ENCODE peak calls at places on chromosomes 1 and 21, in four cellular contexts. One of them, this sample, is unnamed.

GRCh38 chr1:110674337-110675059 is at the start of gene KCNA3:
- DNase-seq in GM12878: no peak
- DNase-seq in K562: no peak
- DNase-seq in HepG2: no peak
- DNase-seq in this sample: no peak

GRCh38 chr1:94339229-94339927 is 78.8 kb upstream of the ABCD3 start:
- DNase-seq in K562: no peak
- DNase-seq in GM12878: no peak
- DNase-seq in HepG2: no peak
- DNase-seq in this sample: no peak

GRCh38 chr21:42258150-42258884 is 39.4 kb downstream of the ABCG1 start:
- DNase-seq in GM12878: no peak
- DNase-seq in K562: peak
- DNase-seq in HepG2: peak
- DNase-seq in this sample: peak

GRCh38 chr21:16742116-16742515 is 770.7 kb upstream of the CXADR start:
- DNase-seq in K562: no peak
- DNase-seq in HepG2: no peak
- DNase-seq in GM12878: no peak
- DNase-seq in this sample: no peak

GRCh38 chr1:25100151-25100841 is 132.0 kb downstream of the SYF2 start:
- DNase-seq in GM12878: no peak
- DNase-seq in K562: no peak
- DNase-seq in HepG2: no peak
- DNase-seq in this sample: no peak

GRCh38 chr1:230186003-230186863 is 119.2 kb downstream of the GALNT2 start:
- DNase-seq in K562: peak
- DNase-seq in GM12878: no peak
- DNase-seq in HepG2: peak
- DNase-seq in this sample: peak

GRCh38 chr1:15080328-15081033 is 73.1 kb upstream of the TMEM51 start:
- DNase-seq in K562: no peak
- DNase-seq in HepG2: no peak
- DNase-seq in GM12878: no peak
- DNase-seq in this sample: no peak

GRCh38 chr1:51966559-51966958 is 23.9 kb downstream of the RAB3B start:
- DNase-seq in K562: no peak
- DNase-seq in GM12878: no peak
- DNase-seq in HepG2: no peak
- DNase-seq in this sample: no peak

GRCh38 chr1:162639718-162640117 is 7.5 kb downstream of the DDR2 start:
- DNase-seq in GM12878: no peak
- DNase-seq in K562: no peak
- DNase-seq in HepG2: no peak
- DNase-seq in this sample: no peak

GRCh38 chr1:240947438-240948224 is 335.7 kb upstream of the GREM2 start:
- DNase-seq in HepG2: no peak
- DNase-seq in GM12878: no peak
- DNase-seq in K562: no peak
- DNase-seq in this sample: no peak

GRCh38 chr1:42742141-42742540 is 2.1 kb upstream of the CLDN19 start:
- DNase-seq in K562: no peak
- DNase-seq in GM12878: no peak
- DNase-seq in HepG2: no peak
- DNase-seq in this sample: no peak

GRCh38 chr1:38932496-38933014 is 9.1 kb downstream of the RHBDL2 start:
- DNase-seq in GM12878: no peak
- DNase-seq in K562: no peak
- DNase-seq in HepG2: no peak
- DNase-seq in this sample: no peak

GRCh38 chr1:226002667-226003501 is 3.7 kb upstream of the SDE2 start:
- DNase-seq in GM12878: no peak
- DNase-seq in HepG2: no peak
- DNase-seq in K562: peak
- DNase-seq in this sample: peak

GRCh38 chr21:38902608-38903445 is 97.1 kb downstream of the ETS2 start:
- DNase-seq in GM12878: no peak
- DNase-seq in HepG2: no peak
- DNase-seq in K562: no peak
- DNase-seq in this sample: no peak

GRCh38 chr21:19400223-19400770 is 996.7 kb upstream of the TMPRSS15 start:
- DNase-seq in K562: no peak
- DNase-seq in GM12878: no peak
- DNase-seq in HepG2: no peak
- DNase-seq in this sample: no peak

GRCh38 chr1:42484382-42484781 is 21.3 kb downstream of the CCDC30 start:
- DNase-seq in HepG2: peak
- DNase-seq in GM12878: no peak
- DNase-seq in K562: no peak
- DNase-seq in this sample: no peak

GRCh38 chr1:62989497-62989896 is 205.6 kb downstream of the ATG4C start:
- DNase-seq in K562: no peak
- DNase-seq in GM12878: no peak
- DNase-seq in HepG2: peak
- DNase-seq in this sample: peak
- TF ChIP-seq USF2 in K562: no peak
- TF ChIP-seq USF2 in GM12878: no peak
- TF ChIP-seq USF2 in HepG2: no peak
- TF ChIP-seq USF2 in this sample: no peak

GRCh38 chr1:67005068-67005467 is 48.9 kb downstream of the SLC35D1 start:
- DNase-seq in GM12878: no peak
- DNase-seq in HepG2: no peak
- DNase-seq in K562: no peak
- DNase-seq in this sample: no peak
- TF ChIP-seq MYC in GM12878: no peak
- TF ChIP-seq MYC in HepG2: no peak
- TF ChIP-seq MYC in K562: no peak
- TF ChIP-seq MYC in this sample: no peak

DNA sequence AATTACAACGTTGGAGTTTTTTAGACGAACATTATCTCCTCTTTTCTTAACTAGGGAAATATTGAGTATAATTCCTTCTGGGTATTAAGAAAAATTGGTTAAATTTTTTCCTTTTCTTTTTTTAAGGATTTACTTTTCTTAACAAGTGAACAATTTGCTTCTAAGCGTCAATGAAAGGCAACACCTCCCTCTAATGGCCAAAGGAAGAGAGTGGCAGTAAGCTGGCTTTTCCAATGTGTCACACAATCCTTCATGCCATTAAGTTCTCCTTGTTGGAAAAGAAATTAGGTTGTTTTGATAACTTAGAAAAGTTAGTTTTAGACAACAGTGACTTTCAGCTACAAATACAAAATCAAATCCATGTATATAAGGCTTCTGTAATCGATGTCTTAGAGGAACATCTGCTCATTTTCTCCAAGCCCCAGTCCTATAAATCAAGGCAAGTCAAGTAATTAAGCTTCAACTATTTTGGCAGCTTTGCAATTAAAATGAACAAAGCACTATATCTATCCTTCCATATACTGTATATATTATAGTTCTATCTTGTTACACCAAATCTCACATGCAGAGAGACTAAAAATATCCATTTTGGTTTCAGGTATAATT is 62.8 kb downstream of the EDEM3 start:
- DNase-seq in K562: no peak
- DNase-seq in HepG2: peak
- DNase-seq in GM12878: no peak
- DNase-seq in this sample: peak
- TF ChIP-seq USF2 in K562: no peak
- TF ChIP-seq USF2 in HepG2: no peak
- TF ChIP-seq USF2 in GM12878: no peak
- TF ChIP-seq USF2 in this sample: no peak

GRCh38 chr1:165650981-165651625 is 20.1 kb downstream of the MGST3 start:
- DNase-seq in K562: no peak
- DNase-seq in GM12878: no peak
- DNase-seq in HepG2: no peak
- DNase-seq in this sample: peak

GRCh38 chr1:165648919-165649572 is 18.0 kb downstream of the MGST3 start:
- DNase-seq in GM12878: no peak
- DNase-seq in K562: no peak
- DNase-seq in HepG2: no peak
- DNase-seq in this sample: no peak

GRCh38 chr1:165647517-165647916 is 16.5 kb downstream of the MGST3 start:
- DNase-seq in K562: no peak
- DNase-seq in HepG2: no peak
- DNase-seq in GM12878: no peak
- DNase-seq in this sample: no peak

GRCh38 chr1:165645654-165646366 is 14.8 kb downstream of the MGST3 start:
- DNase-seq in K562: peak
- DNase-seq in HepG2: peak
- DNase-seq in GM12878: no peak
- DNase-seq in this sample: peak

DNA sequence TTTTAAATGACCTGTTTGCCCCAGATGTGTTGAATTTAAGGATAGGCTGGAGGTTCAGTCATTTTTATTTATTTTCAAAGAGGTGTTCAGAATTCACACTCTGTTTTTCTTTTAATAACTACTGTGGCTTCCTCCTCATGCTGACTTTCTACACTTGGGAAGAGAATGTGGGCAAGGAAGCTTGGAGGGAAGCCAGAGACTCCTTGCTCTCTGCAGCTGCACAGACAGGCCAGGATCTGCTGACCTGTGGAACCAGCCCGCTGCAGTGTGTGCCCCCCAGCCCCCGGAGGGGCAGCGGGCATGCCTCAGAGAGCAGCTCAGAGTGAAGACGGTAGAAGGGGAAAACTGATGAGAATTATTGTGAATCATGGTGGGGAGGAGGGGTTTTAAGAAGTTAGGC is 16.9 kb downstream of the MGST3 start:
- DNase-seq in GM12878: no peak
- DNase-seq in HepG2: no peak
- DNase-seq in K562: no peak
- DNase-seq in this sample: no peak
- TF ChIP-seq MYC in GM12878: no peak
- TF ChIP-seq MYC in HepG2: no peak
- TF ChIP-seq MYC in K562: no peak
- TF ChIP-seq MYC in this sample: no peak

GRCh38 chr1:172485626-172486025 is 41.8 kb upstream of the PIGC start:
- DNase-seq in K562: no peak
- DNase-seq in GM12878: no peak
- DNase-seq in HepG2: no peak
- DNase-seq in this sample: no peak

GRCh38 chr1:172487550-172487949 is 43.7 kb upstream of the PIGC start:
- DNase-seq in HepG2: no peak
- DNase-seq in GM12878: no peak
- DNase-seq in K562: no peak
- DNase-seq in this sample: no peak

GRCh38 chr1:172484252-172484651 is 40.4 kb upstream of the PIGC start:
- DNase-seq in GM12878: no peak
- DNase-seq in HepG2: no peak
- DNase-seq in K562: no peak
- DNase-seq in this sample: no peak

GRCh38 chr1:172489847-172490246 is 43.1 kb upstream of the SUCO start:
- DNase-seq in GM12878: no peak
- DNase-seq in HepG2: no peak
- DNase-seq in K562: no peak
- DNase-seq in this sample: no peak

GRCh38 chr1:172486805-172487454 is 43.1 kb upstream of the PIGC start:
- DNase-seq in HepG2: no peak
- DNase-seq in K562: no peak
- DNase-seq in GM12878: no peak
- DNase-seq in this sample: no peak
- TF ChIP-seq USF2 in HepG2: no peak
- TF ChIP-seq USF2 in K562: no peak
- TF ChIP-seq USF2 in GM12878: no peak
- TF ChIP-seq USF2 in this sample: no peak

GRCh38 chr1:1419812-1420653 is 1.0 kb downstream of the ANKRD65 start:
- DNase-seq in K562: no peak
- DNase-seq in GM12878: no peak
- DNase-seq in HepG2: no peak
- DNase-seq in this sample: no peak
- TF ChIP-seq MYC in K562: no peak
- TF ChIP-seq MYC in GM12878: no peak
- TF ChIP-seq MYC in HepG2: no peak
- TF ChIP-seq MYC in this sample: no peak

GRCh38 chr1:180926164-180926981 is 13.7 kb downstream of the KIAA1614 start:
- DNase-seq in HepG2: no peak
- DNase-seq in K562: no peak
- DNase-seq in GM12878: no peak
- DNase-seq in this sample: no peak

GRCh38 chr1:180929389-180929788 is 16.7 kb downstream of the KIAA1614 start:
- DNase-seq in K562: no peak
- DNase-seq in GM12878: no peak
- DNase-seq in HepG2: peak
- DNase-seq in this sample: no peak

GRCh38 chr1:180928272-180929230 is 15.9 kb downstream of the KIAA1614 start:
- DNase-seq in GM12878: no peak
- DNase-seq in HepG2: peak
- DNase-seq in K562: no peak
- DNase-seq in this sample: no peak

GRCh38 chr1:180927348-180927747 is 14.7 kb downstream of the KIAA1614 start:
- DNase-seq in HepG2: peak
- DNase-seq in K562: no peak
- DNase-seq in GM12878: no peak
- DNase-seq in this sample: no peak

GRCh38 chr1:180927841-180928240 is 15.1 kb downstream of the KIAA1614 start:
- DNase-seq in K562: no peak
- DNase-seq in HepG2: no peak
- DNase-seq in GM12878: no peak
- DNase-seq in this sample: no peak
- TF ChIP-seq USF2 in K562: no peak
- TF ChIP-seq USF2 in HepG2: no peak
- TF ChIP-seq USF2 in GM12878: no peak
- TF ChIP-seq USF2 in this sample: no peak

DNA sequence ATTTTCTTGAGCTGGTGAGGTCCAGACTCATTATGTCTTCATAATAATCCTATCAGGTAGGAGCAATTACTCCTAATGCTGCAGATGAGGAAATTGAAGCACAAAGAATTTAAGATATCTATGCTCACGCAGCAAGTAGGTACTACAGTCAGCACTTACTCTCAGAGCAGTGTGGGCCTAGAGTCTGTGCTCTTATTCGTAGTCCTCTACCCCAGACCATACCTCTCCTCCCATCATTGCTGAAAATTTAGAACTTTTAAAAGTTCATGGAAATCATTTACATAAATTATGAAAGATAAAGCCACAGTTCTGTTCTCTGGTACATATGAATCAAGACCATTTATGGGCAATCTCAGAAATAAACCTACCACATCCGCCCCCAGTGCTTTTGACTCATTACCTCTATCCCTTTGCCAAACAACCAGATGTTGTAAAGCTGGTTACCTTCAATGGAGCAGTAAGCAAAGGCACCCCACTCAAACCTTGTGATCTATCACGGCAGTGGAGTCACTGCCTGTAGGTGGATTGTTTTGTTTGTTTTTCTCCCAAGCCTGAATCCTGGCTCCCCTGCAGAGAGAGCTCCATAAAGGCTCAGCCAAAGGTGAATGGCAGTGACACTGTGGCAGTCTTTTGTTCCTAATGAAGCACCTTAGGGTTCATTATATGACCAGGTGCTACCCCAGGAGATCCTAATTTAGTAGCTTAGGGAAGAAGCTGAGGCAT is 20.9 kb upstream of the MAN1A2 start:
- DNase-seq in GM12878: no peak
- DNase-seq in HepG2: no peak
- DNase-seq in K562: no peak
- DNase-seq in this sample: no peak
- TF ChIP-seq MYC in GM12878: no peak
- TF ChIP-seq MYC in HepG2: no peak
- TF ChIP-seq MYC in K562: no peak
- TF ChIP-seq MYC in this sample: no peak